ENCODE peak calls at places on chromosome 16, in five cellular contexts. Y is kidney epithelial cell, J is neural progenitor cell, B is mucosa of descending colon, W is heart left ventricle. Q is an unnamed sample. For H3K36me3, the result is how much of the 10 kb centered on the place peaks cover.

GRCh38 chr16:83356986-83357385 is 450.8 kb upstream of the HSBP1 start:
- DNase-seq in W (no peak), J (no peak), B (no peak), Y (no peak), Q (no peak)

GRCh38 chr16:86406056-86406455 is 104.3 kb upstream of the FOXF1 start:
- DNase-seq in J (no peak), B (no peak), Y (no peak), W (no peak), Q (no peak)

GRCh38 chr16:85759631-85760419 is 8.9 kb upstream of the C16orf74 start:
- DNase-seq in Y (no peak), J (no peak), B (peak), W (no peak), Q (no peak)

GRCh38 chr16:84105286-84105815 is 11.4 kb downstream of the MBTPS1 start:
- DNase-seq in B (no peak), Y (no peak), W (no peak), J (no peak), Q (no peak)

GRCh38 chr16:75108792-75109731 is 7.5 kb downstream of the LDHD start:
- DNase-seq in Y (peak), W (peak), B (peak), J (no peak), Q (peak)

GRCh38 chr16:49455181-49455990 is 81.8 kb downstream of the C16orf78 start:
- DNase-seq in B (no peak), Y (no peak), J (no peak), W (no peak), Q (no peak)

GRCh38 chr16:83095926-83096692 is 469.3 kb downstream of the CDH13 start:
- DNase-seq in W (no peak), J (no peak), Y (no peak), B (no peak), Q (peak)

GRCh38 chr16:31071861-31072260 is 2.2 kb downstream of the ZNF668 start:
- DNase-seq in J (peak), W (no peak), Y (no peak), B (no peak), Q (peak)

GRCh38 chr16:14527411-14528044 is 102.5 kb downstream of the PARN start:
- DNase-seq in B (no peak), W (no peak), J (no peak), Y (no peak), Q (no peak)

GRCh38 chr16:12147681-12148479 is 171.3 kb downstream of the SNX29 start:
- DNase-seq in Y (no peak), B (no peak), J (peak), W (no peak), Q (no peak)

GRCh38 chr16:89536886-89537548 is 23.5 kb upstream of the RPL13 start:
- DNase-seq in B (no peak), Y (no peak), W (no peak), J (no peak), Q (no peak)

GRCh38 chr16:3458852-3459361 is 15.4 kb downstream of the NAA60 start:
- DNase-seq in Y (no peak), J (no peak), W (no peak), B (no peak), Q (no peak)

GRCh38 chr16:81701296-81701970 is 77.7 kb upstream of the PLCG2 start:
- DNase-seq in B (peak), Y (no peak), J (no peak), W (peak), Q (no peak)

GRCh38 chr16:81700780-81701165 is 78.3 kb upstream of the PLCG2 start:
- DNase-seq in J (no peak), Y (no peak), B (no peak), W (peak), Q (no peak)

GRCh38 chr16:81705261-81705660 is 73.8 kb upstream of the PLCG2 start:
- DNase-seq in B (no peak), W (peak), Y (no peak), J (no peak), Q (no peak)

GRCh38 chr16:81702506-81702905 is 76.6 kb upstream of the PLCG2 start:
- DNase-seq in B (no peak), Y (no peak), W (peak), J (no peak), Q (no peak)

GRCh38 chr16:81703177-81704155 is 75.6 kb upstream of the PLCG2 start:
- DNase-seq in J (no peak), W (peak), Y (peak), B (peak), Q (no peak)
- H3K36me3 ChIP-seq in J (under half), W (under half), Y (under half), B (under half), Q (under half)

GRCh38 chr16:69443809-69444611 is 19.6 kb downstream of the CYB5B start:
- DNase-seq in B (no peak), J (no peak), W (no peak), Y (no peak), Q (no peak)

GRCh38 chr16:69434066-69434465 is 9.6 kb downstream of the CYB5B start:
- DNase-seq in W (no peak), B (no peak), J (no peak), Y (no peak), Q (no peak)

GRCh38 chr16:69440236-69440635 is 15.8 kb downstream of the CYB5B start:
- DNase-seq in B (no peak), Y (no peak), J (no peak), W (no peak), Q (no peak)

GRCh38 chr16:69435977-69436729 is 11.7 kb downstream of the CYB5B start:
- DNase-seq in Y (no peak), W (no peak), J (no peak), B (no peak), Q (no peak)

DNA sequence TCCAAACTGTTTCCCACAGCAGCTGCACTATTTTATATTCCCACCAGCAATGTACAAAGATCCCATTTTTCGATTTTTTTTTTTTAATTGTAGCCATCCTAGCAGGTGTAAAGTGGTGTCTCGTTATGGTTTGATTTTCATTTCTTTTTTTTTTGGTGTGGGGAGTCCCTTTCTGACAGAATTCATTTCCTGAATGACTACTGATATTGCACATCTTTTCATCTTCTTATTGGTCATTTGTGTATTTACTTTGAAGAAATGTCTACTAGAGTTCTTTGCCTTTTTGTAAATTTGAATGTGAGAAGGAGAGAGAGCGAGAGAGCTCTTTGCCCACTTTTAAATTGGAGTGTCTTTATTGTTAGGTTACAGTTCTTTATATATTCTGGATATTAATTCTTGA is 14.0 kb downstream of the CYB5B start:
- DNase-seq in B (no peak), Y (no peak), J (no peak), W (no peak), Q (no peak)
- H3K36me3 ChIP-seq in B (under half), Y (under half), J (under half), W (under half), Q (under half)

DNA sequence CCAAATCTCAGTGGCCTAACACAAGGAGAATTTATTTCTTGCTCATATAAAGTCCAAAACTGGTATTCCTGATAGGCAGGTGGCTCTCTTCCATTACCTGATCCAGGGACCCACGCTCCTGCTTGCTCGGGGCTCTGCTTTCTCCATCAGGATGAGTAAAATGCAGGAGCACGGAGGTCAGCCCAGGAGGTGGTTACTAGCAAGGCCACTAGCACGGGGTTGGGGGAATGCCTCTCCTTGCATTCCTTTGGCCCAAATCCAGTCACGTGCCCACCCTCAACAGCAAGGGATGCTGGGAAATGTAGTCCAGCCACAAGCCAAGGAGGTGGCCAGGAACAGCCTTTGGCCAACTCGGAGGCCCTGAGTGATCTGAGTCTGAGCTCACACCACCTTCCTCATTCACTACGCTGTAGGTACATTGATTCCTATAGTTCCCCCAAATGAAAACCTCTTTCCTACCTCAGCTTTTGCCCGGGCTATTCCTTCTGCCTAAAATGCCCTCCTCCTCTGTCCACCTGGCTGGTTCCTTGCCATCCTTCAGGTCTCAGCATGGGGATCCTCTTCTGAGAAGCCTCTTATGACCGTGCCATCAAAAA is 38.3 kb upstream of the HAPSTR1 start:
- DNase-seq in Y (no peak), W (peak), J (peak), B (no peak), Q (no peak)
- H3K36me3 ChIP-seq in Y (under half), W (under half), J (under half), B (under half), Q (under half)

GRCh38 chr16:70676571-70677498 is 9.0 kb downstream of the MTSS2 start:
- DNase-seq in Y (no peak), B (peak), W (no peak), J (no peak), Q (no peak)
- H3K36me3 ChIP-seq in Y (under half), B (under half), W (under half), J (under half), Q (half or more)

GRCh38 chr16:66617010-66617434 is 12.5 kb downstream of the CMTM3 start:
- DNase-seq in W (no peak), Y (no peak), J (no peak), B (no peak), Q (no peak)

GRCh38 chr16:66616592-66616991 is 12.1 kb downstream of the CMTM3 start:
- DNase-seq in W (no peak), B (no peak), J (no peak), Y (no peak), Q (no peak)

GRCh38 chr16:66616169-66616568 is 11.7 kb downstream of the CMTM3 start:
- DNase-seq in J (no peak), B (no peak), W (no peak), Y (no peak), Q (no peak)

GRCh38 chr16:66612422-66612821 is 7.9 kb downstream of the CMTM3 start:
- DNase-seq in Y (no peak), J (no peak), B (no peak), W (no peak), Q (no peak)

DNA sequence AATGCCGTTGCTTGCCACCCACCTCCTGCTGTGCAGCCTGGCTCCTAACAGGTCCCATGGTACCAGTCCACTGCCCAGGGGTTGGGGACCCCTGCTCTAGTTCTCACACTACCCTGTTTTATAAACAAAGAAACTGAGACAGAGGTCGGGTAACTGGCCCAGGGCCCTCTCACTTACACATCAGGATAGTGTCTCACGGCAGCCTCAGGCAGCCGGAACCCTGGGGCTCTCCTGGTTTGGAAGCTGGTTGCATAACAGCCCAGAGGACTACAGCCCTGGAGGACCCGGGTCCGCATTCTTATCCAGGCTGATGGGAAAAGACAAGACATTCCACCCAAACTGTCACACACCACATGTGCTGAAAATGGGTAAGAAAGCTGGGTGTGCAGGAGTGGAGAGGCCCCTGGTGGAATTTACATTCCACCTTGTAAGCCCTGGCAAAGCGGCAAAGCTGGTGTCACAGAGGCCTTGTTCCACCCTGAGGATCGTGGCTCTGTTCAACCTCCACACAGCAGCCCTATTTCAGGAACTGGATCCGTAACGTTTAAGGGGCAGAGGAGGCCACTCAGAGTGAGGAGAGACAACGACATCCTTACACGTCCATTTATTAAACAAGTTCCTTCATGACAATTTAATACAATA is 9.8 kb downstream of the CMTM3 start:
- DNase-seq in W (no peak), J (no peak), Y (no peak), B (no peak), Q (no peak)
- H3K36me3 ChIP-seq in W (under half), J (under half), Y (under half), B (under half), Q (under half)

Q was measured in BJ.